ENCODE peak calls at places on chromosomes 11 and 22, in ten cellular contexts. X is sigmoid colon, Q is lower leg skin, T is adrenal gland, F is heart left ventricle, Z is endothelial cell of umbilical vein, S is A549, V is HCT116, G is thyroid gland, Y is body of pancreas. O is an unnamed sample.

GRCh38 chr11:34356576-34356917 is 1.3 kb downstream of the ABTB2 start:
- DNase-seq in X (peak; percentile 72), Q (no peak), T (peak; percentile 37), F (peak; percentile 23), Z (peak; percentile 8), S (peak; percentile 62), V (no peak), G (no peak), Y (peak; percentile 16), O (no peak)

GRCh38 chr11:8480858-8481257 is 113.2 kb downstream of the STK33 start:
- DNase-seq in X (no peak), Q (no peak), T (no peak), F (no peak), Z (no peak), S (no peak), V (no peak), G (no peak), Y (no peak), O (no peak)

GRCh38 chr22:44451016-44451415 is 47.0 kb downstream of the RTL6 start:
- DNase-seq in X (no peak), Q (no peak), T (no peak), F (no peak), Z (no peak), S (no peak), V (no peak), G (no peak), Y (no peak), O (no peak)

GRCh38 chr11:32304521-32304920 is 130.8 kb downstream of the WT1 start:
- DNase-seq in X (no peak), Q (no peak), T (no peak), F (no peak), Z (no peak), S (no peak), V (no peak), G (no peak), Y (no peak), O (no peak)

GRCh38 chr11:132475046-132475445 is 1057.3 kb downstream of the OPCML start:
- DNase-seq in X (no peak), Q (no peak), T (no peak), F (no peak), Z (no peak), S (no peak), V (no peak), G (no peak), Y (no peak), O (no peak)

GRCh38 chr11:94762208-94762607 is 5.9 kb upstream of the AMOTL1 start:
- DNase-seq in X (no peak), Q (no peak), T (no peak), F (no peak), Z (peak; percentile 47), S (peak; percentile 44), V (peak; percentile 34), G (no peak), Y (peak; percentile 39), O (peak; percentile 24)

GRCh38 chr22:17436382-17436951 is 67.2 kb downstream of the CECR2 start:
- DNase-seq in X (no peak), Q (no peak), T (no peak), F (no peak), Z (no peak), S (no peak), V (no peak), G (no peak), Y (no peak), O (no peak)

GRCh38 chr11:79973701-79974626 is 533.1 kb upstream of the TENM4 start:
- DNase-seq in X (no peak), Q (no peak), T (peak; percentile 35), F (no peak), Z (no peak), S (no peak), V (no peak), G (peak; percentile 30), Y (peak; percentile 5), O (no peak)

GRCh38 chr11:45150301-45150700 is 3.9 kb downstream of the PRDM11 start:
- DNase-seq in X (no peak), Q (no peak), T (no peak), F (no peak), Z (no peak), S (no peak), V (no peak), G (no peak), Y (no peak), O (no peak)

GRCh38 chr11:86291466-86292262 is 10.4 kb upstream of the HIKESHI start:
- DNase-seq in X (no peak), Q (no peak), T (peak; percentile 43), F (no peak), Z (peak; percentile 49), S (peak; percentile 49), V (peak; percentile 39), G (peak; percentile 64), Y (peak; percentile 77), O (peak; percentile 64)

GRCh38 chr11:77345621-77346020 is 44.1 kb upstream of the GDPD4 start:
- DNase-seq in X (no peak), Q (no peak), T (no peak), F (no peak), Z (no peak), S (no peak), V (no peak), G (no peak), Y (no peak), O (no peak)

GRCh38 chr11:47391077-47391583 is 12.8 kb upstream of the SPI1 start:
- DNase-seq in X (peak; percentile 77), Q (peak; percentile 26), T (no peak), F (peak; percentile 54), Z (no peak), S (no peak), V (no peak), G (no peak), Y (no peak), O (no peak)

GRCh38 chr11:6576471-6577373 is 26.7 kb downstream of the RRP8 start:
- DNase-seq in X (peak; percentile 83), Q (no peak), T (no peak), F (peak; percentile 60), Z (peak; percentile 84), S (no peak), V (no peak), G (peak; percentile 74), Y (peak; percentile 46), O (peak; percentile 59)

GRCh38 chr11:65615950-65616574 is 486 bp downstream of the PCNX3 start:
- DNase-seq in X (no peak), Q (no peak), T (no peak), F (no peak), Z (no peak), S (peak; percentile 47), V (no peak), G (no peak), Y (peak; percentile 34), O (peak; percentile 82)

GRCh38 chr11:14052198-14052597 is 89.7 kb downstream of the SPON1 start:
- DNase-seq in X (no peak), Q (no peak), T (no peak), F (no peak), Z (no peak), S (no peak), V (no peak), G (no peak), Y (no peak), O (no peak)
- TF ChIP-seq POLR2A in X (no peak), Q (no peak), T (no peak), F (no peak), Z (no peak), S (no peak), V (no peak), G (no peak), Y (no peak), O (no peak)

GRCh38 chr11:121567988-121568387 is 115.2 kb upstream of the SORL1-AS1 start:
- DNase-seq in X (no peak), Q (no peak), T (no peak), F (no peak), Z (no peak), S (no peak), V (no peak), G (no peak), Y (no peak), O (no peak)

GRCh38 chr11:121563003-121563402 is 110.2 kb upstream of the SORL1-AS1 start:
- DNase-seq in X (no peak), Q (no peak), T (no peak), F (no peak), Z (no peak), S (no peak), V (no peak), G (no peak), Y (no peak), O (no peak)

GRCh38 chr11:121563900-121564822 is 111.4 kb upstream of the SORL1-AS1 start:
- DNase-seq in X (no peak), Q (no peak), T (no peak), F (no peak), Z (no peak), S (no peak), V (no peak), G (peak; percentile 28), Y (no peak), O (no peak)

GRCh38 chr11:121566279-121567168 is 113.8 kb upstream of the SORL1-AS1 start:
- DNase-seq in X (no peak), Q (no peak), T (no peak), F (no peak), Z (no peak), S (no peak), V (no peak), G (peak; percentile 82), Y (no peak), O (no peak)

DNA sequence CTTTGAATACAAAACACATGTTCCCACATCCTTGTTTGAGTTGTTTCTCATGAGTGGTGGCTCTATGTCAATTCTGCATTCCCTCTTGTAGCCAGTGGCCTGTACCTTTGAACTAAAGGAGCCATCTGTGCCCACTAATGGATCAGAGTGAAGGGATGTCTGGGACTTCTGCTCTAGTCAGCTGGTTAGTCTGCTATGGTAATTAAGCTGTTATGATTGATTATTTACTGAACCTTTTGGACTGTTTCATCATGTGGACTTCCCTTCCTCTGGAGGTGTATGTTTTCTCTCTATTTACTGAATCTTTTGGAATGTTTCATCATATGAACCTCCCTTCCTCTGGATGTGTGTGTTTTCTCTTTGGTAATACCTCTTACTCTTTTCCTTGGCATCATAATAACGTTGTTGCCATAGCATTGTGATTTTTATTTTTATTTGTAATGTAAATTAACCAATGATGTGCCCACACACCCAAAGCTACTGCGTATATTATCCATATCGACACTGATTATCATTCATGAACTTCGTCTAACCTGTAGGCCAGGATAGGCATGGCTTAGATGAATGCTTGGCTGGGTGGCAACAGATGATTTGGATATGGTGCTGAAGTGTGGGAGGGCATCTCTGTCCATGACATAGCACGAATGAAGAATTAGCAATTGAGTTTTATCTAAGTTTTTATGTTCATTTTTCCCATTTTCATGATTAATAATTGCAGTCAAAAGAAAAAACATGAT is 112.3 kb upstream of the SORL1-AS1 start:
- DNase-seq in X (no peak), Q (no peak), T (no peak), F (no peak), Z (no peak), S (no peak), V (no peak), G (no peak), Y (no peak), O (no peak)
- TF ChIP-seq POLR2A in X (no peak), Q (no peak), T (no peak), F (no peak), Z (no peak), S (no peak), V (no peak), G (no peak), Y (no peak), O (no peak)

GRCh38 chr11:129895126-129896041 is at the start of gene NFRKB:
- DNase-seq in X (peak; percentile 90), Q (peak; percentile 79), T (peak; percentile 79), F (peak; percentile 90), Z (peak; percentile 84), S (peak; percentile 58), V (peak; percentile 18), G (peak; percentile 84), Y (peak; percentile 87), O (peak; percentile 92)
- TF ChIP-seq POLR2A in X (no peak), Q (no peak), T (peak; percentile 62), F (peak; percentile 80), Z (peak; percentile 83), S (peak; percentile 70), V (peak; percentile 71), G (no peak), Y (peak; percentile 80), O (peak; percentile 27)

GRCh38 chr11:124875943-124876817 is 10.9 kb downstream of the ROBO3 start:
- DNase-seq in X (peak; percentile 95), Q (peak; percentile 76), T (peak; percentile 87), F (peak; percentile 89), Z (peak; percentile 97), S (peak; percentile 90), V (peak; percentile 94), G (peak; percentile 86), Y (peak; percentile 86), O (peak; percentile 82)
- TF ChIP-seq POLR2A in X (no peak), Q (no peak), T (peak; percentile 49), F (no peak), Z (no peak), S (peak; percentile 49), V (peak; percentile 15), G (peak; percentile 25), Y (peak; percentile 63), O (no peak)

O was measured in erythroblast.